ENCODE peak calls at places on chromosomes 2 and 18, in eight cellular contexts. One of them, this sample, is unnamed.

GRCh38 chr2:197286805-197287595 is 23.6 kb downstream of the ANKRD44 start:
- DNase-seq in mucosa of gallbladder: peak; percentile 84
- DNase-seq in skeletal muscle cell: peak; percentile 82
- DNase-seq in AG04450: peak; percentile 78
- DNase-seq in GM19239: no peak
- DNase-seq in neural progenitor cell: no peak
- DNase-seq in lower lobe of right lung: no peak
- DNase-seq in GM10248: peak; percentile 68
- DNase-seq in this sample: no peak

GRCh38 chr2:201909961-201910361 is 103.6 kb downstream of the CDK15 start:
- DNase-seq in mucosa of gallbladder: no peak
- DNase-seq in skeletal muscle cell: peak; percentile 74
- DNase-seq in AG04450: no peak
- DNase-seq in GM19239: peak; percentile 33
- DNase-seq in neural progenitor cell: no peak
- DNase-seq in lower lobe of right lung: no peak
- DNase-seq in GM10248: peak; percentile 44
- DNase-seq in this sample: no peak

GRCh38 chr2:209495855-209496585 is 72.2 kb downstream of the MAP2 start:
- DNase-seq in mucosa of gallbladder: peak; percentile 71
- DNase-seq in skeletal muscle cell: peak; percentile 93
- DNase-seq in AG04450: peak; percentile 88
- DNase-seq in GM19239: no peak
- DNase-seq in neural progenitor cell: no peak
- DNase-seq in lower lobe of right lung: no peak
- DNase-seq in GM10248: no peak
- DNase-seq in this sample: no peak

GRCh38 chr18:39841133-39842041 is 2113.6 kb upstream of the PIK3C3 start:
- DNase-seq in mucosa of gallbladder: peak; percentile 58
- DNase-seq in skeletal muscle cell: peak; percentile 44
- DNase-seq in AG04450: peak; percentile 27
- DNase-seq in GM19239: no peak
- DNase-seq in neural progenitor cell: peak; percentile 92
- DNase-seq in lower lobe of right lung: peak; percentile 51
- DNase-seq in GM10248: no peak
- DNase-seq in this sample: no peak

GRCh38 chr2:177147834-177148233 is 64.8 kb upstream of the HNRNPA3 start:
- DNase-seq in mucosa of gallbladder: no peak
- DNase-seq in skeletal muscle cell: no peak
- DNase-seq in AG04450: no peak
- DNase-seq in GM19239: no peak
- DNase-seq in neural progenitor cell: peak; percentile 57
- DNase-seq in lower lobe of right lung: no peak
- DNase-seq in GM10248: no peak
- DNase-seq in this sample: no peak

GRCh38 chr2:237731663-237732062 is 66.9 kb upstream of the RBM44 start:
- DNase-seq in mucosa of gallbladder: no peak
- DNase-seq in skeletal muscle cell: no peak
- DNase-seq in AG04450: no peak
- DNase-seq in GM19239: no peak
- DNase-seq in neural progenitor cell: no peak
- DNase-seq in lower lobe of right lung: no peak
- DNase-seq in GM10248: no peak
- DNase-seq in this sample: no peak

GRCh38 chr18:49795612-49796552 is 17.5 kb downstream of the ACAA2 start:
- DNase-seq in mucosa of gallbladder: no peak
- DNase-seq in skeletal muscle cell: no peak
- DNase-seq in AG04450: no peak
- DNase-seq in GM19239: no peak
- DNase-seq in neural progenitor cell: no peak
- DNase-seq in lower lobe of right lung: no peak
- DNase-seq in GM10248: no peak
- DNase-seq in this sample: no peak

GRCh38 chr2:65349863-65350262 is 82.5 kb downstream of the SPRED2 start:
- DNase-seq in mucosa of gallbladder: peak; percentile 35
- DNase-seq in skeletal muscle cell: peak; percentile 60
- DNase-seq in AG04450: peak; percentile 69
- DNase-seq in GM19239: no peak
- DNase-seq in neural progenitor cell: peak; percentile 43
- DNase-seq in lower lobe of right lung: peak; percentile 52
- DNase-seq in GM10248: no peak
- DNase-seq in this sample: peak; percentile 69

GRCh38 chr18:66724664-66725356 is 120.9 kb upstream of the CDH19 start:
- DNase-seq in mucosa of gallbladder: peak; percentile 73
- DNase-seq in skeletal muscle cell: no peak
- DNase-seq in AG04450: no peak
- DNase-seq in GM19239: no peak
- DNase-seq in neural progenitor cell: no peak
- DNase-seq in lower lobe of right lung: no peak
- DNase-seq in GM10248: no peak
- DNase-seq in this sample: no peak

GRCh38 chr18:36386150-36386920 is 88.8 kb downstream of the FHOD3 start:
- DNase-seq in mucosa of gallbladder: no peak
- DNase-seq in skeletal muscle cell: no peak
- DNase-seq in AG04450: no peak
- DNase-seq in GM19239: no peak
- DNase-seq in neural progenitor cell: no peak
- DNase-seq in lower lobe of right lung: no peak
- DNase-seq in GM10248: no peak
- DNase-seq in this sample: no peak

GRCh38 chr2:112485849-112486248 is 3.9 kb downstream of the TTL start:
- DNase-seq in mucosa of gallbladder: no peak
- DNase-seq in skeletal muscle cell: no peak
- DNase-seq in AG04450: no peak
- DNase-seq in GM19239: no peak
- DNase-seq in neural progenitor cell: no peak
- DNase-seq in lower lobe of right lung: no peak
- DNase-seq in GM10248: no peak
- DNase-seq in this sample: no peak

GRCh38 chr2:237222683-237223082 is 137.0 kb downstream of the COPS8 start:
- DNase-seq in mucosa of gallbladder: no peak
- DNase-seq in skeletal muscle cell: no peak
- DNase-seq in AG04450: no peak
- DNase-seq in GM19239: no peak
- DNase-seq in neural progenitor cell: no peak
- DNase-seq in lower lobe of right lung: no peak
- DNase-seq in GM10248: no peak
- DNase-seq in this sample: no peak

GRCh38 chr18:43079422-43079821 is 36.1 kb downstream of the RIT2 start:
- DNase-seq in mucosa of gallbladder: no peak
- DNase-seq in skeletal muscle cell: no peak
- DNase-seq in AG04450: no peak
- DNase-seq in GM19239: no peak
- DNase-seq in neural progenitor cell: no peak
- DNase-seq in lower lobe of right lung: no peak
- DNase-seq in GM10248: no peak
- DNase-seq in this sample: no peak

GRCh38 chr2:190759749-190760213 is 110.9 kb downstream of the NAB1 start:
- DNase-seq in mucosa of gallbladder: no peak
- DNase-seq in skeletal muscle cell: peak; percentile 54
- DNase-seq in AG04450: peak; percentile 39
- DNase-seq in GM19239: no peak
- DNase-seq in neural progenitor cell: no peak
- DNase-seq in lower lobe of right lung: no peak
- DNase-seq in GM10248: no peak
- DNase-seq in this sample: no peak

GRCh38 chr2:48165066-48165753 is 258.9 kb upstream of the FBXO11 start:
- DNase-seq in mucosa of gallbladder: no peak
- DNase-seq in skeletal muscle cell: no peak
- DNase-seq in AG04450: no peak
- DNase-seq in GM19239: no peak
- DNase-seq in neural progenitor cell: no peak
- DNase-seq in lower lobe of right lung: no peak
- DNase-seq in GM10248: no peak
- DNase-seq in this sample: no peak

GRCh38 chr18:26089247-26090129 is 925 bp downstream of the SS18 start:
- DNase-seq in mucosa of gallbladder: no peak
- DNase-seq in skeletal muscle cell: no peak
- DNase-seq in AG04450: peak; percentile 8
- DNase-seq in GM19239: no peak
- DNase-seq in neural progenitor cell: peak; percentile 52
- DNase-seq in lower lobe of right lung: no peak
- DNase-seq in GM10248: peak; percentile 10
- DNase-seq in this sample: no peak

GRCh38 chr2:36427790-36428243 is 72.2 kb downstream of the CRIM1 start:
- DNase-seq in mucosa of gallbladder: no peak
- DNase-seq in skeletal muscle cell: no peak
- DNase-seq in AG04450: no peak
- DNase-seq in GM19239: no peak
- DNase-seq in neural progenitor cell: no peak
- DNase-seq in lower lobe of right lung: no peak
- DNase-seq in GM10248: no peak
- DNase-seq in this sample: no peak

GRCh38 chr2:168448980-168449379 is 7.1 kb upstream of the CERS6 start:
- DNase-seq in mucosa of gallbladder: no peak
- DNase-seq in skeletal muscle cell: no peak
- DNase-seq in AG04450: no peak
- DNase-seq in GM19239: no peak
- DNase-seq in neural progenitor cell: no peak
- DNase-seq in lower lobe of right lung: no peak
- DNase-seq in GM10248: no peak
- DNase-seq in this sample: no peak

GRCh38 chr2:20241973-20242726 is 17.2 kb upstream of the SDC1 start:
- DNase-seq in mucosa of gallbladder: no peak
- DNase-seq in skeletal muscle cell: no peak
- DNase-seq in AG04450: no peak
- DNase-seq in GM19239: no peak
- DNase-seq in neural progenitor cell: peak; percentile 37
- DNase-seq in lower lobe of right lung: no peak
- DNase-seq in GM10248: peak; percentile 77
- DNase-seq in this sample: no peak

GRCh38 chr2:23556929-23557328 is 171.9 kb downstream of the KLHL29 start:
- DNase-seq in mucosa of gallbladder: no peak
- DNase-seq in skeletal muscle cell: no peak
- DNase-seq in AG04450: no peak
- DNase-seq in GM19239: no peak
- DNase-seq in neural progenitor cell: no peak
- DNase-seq in lower lobe of right lung: no peak
- DNase-seq in GM10248: no peak
- DNase-seq in this sample: no peak

GRCh38 chr2:174342600-174343342 is 8.0 kb downstream of the SP9 start:
- DNase-seq in mucosa of gallbladder: no peak
- DNase-seq in skeletal muscle cell: no peak
- DNase-seq in AG04450: no peak
- DNase-seq in GM19239: no peak
- DNase-seq in neural progenitor cell: peak; percentile 64
- DNase-seq in lower lobe of right lung: no peak
- DNase-seq in GM10248: no peak
- DNase-seq in this sample: no peak

GRCh38 chr2:118842687-118843491 is 4.6 kb downstream of the EN1 start:
- DNase-seq in mucosa of gallbladder: no peak
- DNase-seq in skeletal muscle cell: no peak
- DNase-seq in AG04450: no peak
- DNase-seq in GM19239: no peak
- DNase-seq in neural progenitor cell: peak; percentile 64
- DNase-seq in lower lobe of right lung: no peak
- DNase-seq in GM10248: peak; percentile 19
- DNase-seq in this sample: no peak

This sample was measured in suprapubic skin.